ENCODE peak calls at places on chromosomes 6 and 20, in eight cellular contexts. Z is islet precursor cell; J is foreskin fibroblast; M is left ventricle myocardium superior; N is GM04504; A is small intestine; B is GDM1; F is activated CD4-positive, CD25-positive, alpha-beta regulatory T cell. V is an unnamed sample.
A peak's percentile ranks its signal among the peaks of the same experiment; 100 is the strongest.

GRCh38 chr20:14334306-14334930 is 3.0 kb downstream of the FLRT3 start:
- DNase-seq in Z (peak; percentile 79), J (peak; percentile 54), M (no peak), N (no peak), A (peak; percentile 47), B (no peak), F (no peak), V (no peak)

GRCh38 chr6:92297101-92297500 is 1122.3 kb downstream of the EPHA7 start:
- DNase-seq in Z (no peak), J (no peak), M (no peak), N (no peak), A (no peak), B (no peak), F (no peak), V (no peak)

GRCh38 chr6:111841822-111842221 is 31.4 kb downstream of the FYN start:
- DNase-seq in Z (no peak), J (no peak), M (no peak), N (no peak), A (peak; percentile 49), B (peak; percentile 76), F (no peak), V (no peak)

GRCh38 chr6:139037490-139037889 is 8.9 kb downstream of the ABRACL start:
- DNase-seq in Z (no peak), J (peak; percentile 48), M (no peak), N (peak; percentile 18), A (no peak), B (no peak), F (no peak), V (no peak)

GRCh38 chr20:20150241-20150640 is 97.9 kb downstream of the CFAP61 start:
- DNase-seq in Z (no peak), J (no peak), M (no peak), N (no peak), A (no peak), B (no peak), F (no peak), V (no peak)

GRCh38 chr6:13710552-13711383 is 867 bp downstream of the RANBP9 start:
- DNase-seq in Z (peak; percentile 82), J (no peak), M (peak; percentile 62), N (no peak), A (peak; percentile 54), B (no peak), F (peak; percentile 11), V (peak; percentile 72)

GRCh38 chr6:107698146-107698545 is 126.0 kb downstream of the SCML4 start:
- DNase-seq in Z (peak; percentile 64), J (peak; percentile 94), M (no peak), N (no peak), A (no peak), B (no peak), F (no peak), V (no peak)

GRCh38 chr6:47132724-47133123 is 90.6 kb upstream of the ADGRF1 start:
- DNase-seq in Z (no peak), J (no peak), M (no peak), N (no peak), A (peak; percentile 17), B (no peak), F (no peak), V (no peak)

GRCh38 chr6:1940381-1940780 is 305.0 kb downstream of the GMDS start:
- DNase-seq in Z (no peak), J (no peak), M (no peak), N (no peak), A (no peak), B (no peak), F (no peak), V (no peak)

GRCh38 chr20:7195704-7196103 is 428.2 kb downstream of the BMP2 start:
- DNase-seq in Z (no peak), J (peak; percentile 76), M (no peak), N (peak; percentile 5), A (no peak), B (no peak), F (no peak), V (no peak)

GRCh38 chr6:92864966-92865555 is 554.3 kb downstream of the EPHA7 start:
- DNase-seq in Z (peak; percentile 53), J (no peak), M (no peak), N (no peak), A (no peak), B (no peak), F (no peak), V (no peak)

GRCh38 chr6:158290659-158291058 is 21.6 kb upstream of the TULP4 start:
- DNase-seq in Z (no peak), J (no peak), M (no peak), N (no peak), A (peak; percentile 63), B (no peak), F (peak; percentile 20), V (peak; percentile 86)

GRCh38 chr6:154164397-154164796 is 125.4 kb downstream of the OPRM1 start:
- DNase-seq in Z (no peak), J (peak; percentile 62), M (peak; percentile 49), N (peak; percentile 45), A (no peak), B (no peak), F (no peak), V (no peak)

GRCh38 chr6:44166591-44167184 is 8.1 kb downstream of the CAPN11 start:
- DNase-seq in Z (peak; percentile 76), J (no peak), M (peak; percentile 21), N (no peak), A (no peak), B (peak; percentile 45), F (no peak), V (no peak)

GRCh38 chr6:79334674-79335073 is 100.2 kb upstream of the HMGN3 start:
- DNase-seq in Z (no peak), J (no peak), M (no peak), N (no peak), A (no peak), B (no peak), F (no peak), V (peak; percentile 11)

GRCh38 chr20:12237772-12238171 is 320.1 kb downstream of the BTBD3 start:
- DNase-seq in Z (no peak), J (no peak), M (peak; percentile 48), N (peak; percentile 1), A (no peak), B (no peak), F (no peak), V (no peak)

GRCh38 chr6:27156874-27157460 is 90.5 kb upstream of the PRSS16 start:
- DNase-seq in Z (no peak), J (no peak), M (no peak), N (no peak), A (no peak), B (no peak), F (no peak), V (no peak)

GRCh38 chr6:42276008-42276890 is 58.6 kb upstream of the MRPS10 start:
- DNase-seq in Z (no peak), J (no peak), M (peak; percentile 72), N (no peak), A (no peak), B (no peak), F (no peak), V (no peak)

GRCh38 chr20:5592823-5593761 is 157.1 kb upstream of the SHLD1 start:
- DNase-seq in Z (no peak), J (no peak), M (no peak), N (no peak), A (no peak), B (no peak), F (no peak), V (no peak)

GRCh38 chr6:148383658-148384417 is 41.2 kb downstream of the SASH1 start:
- DNase-seq in Z (no peak), J (no peak), M (no peak), N (no peak), A (no peak), B (no peak), F (no peak), V (no peak)

GRCh38 chr6:35230498-35230897 is 16.7 kb downstream of the SCUBE3 start:
- DNase-seq in Z (no peak), J (no peak), M (no peak), N (no peak), A (no peak), B (no peak), F (no peak), V (no peak)

GRCh38 chr6:149317656-149318571 is at the start of gene TAB2:
- DNase-seq in Z (no peak), J (no peak), M (no peak), N (no peak), A (peak; percentile 26), B (peak; percentile 44), F (peak; percentile 67), V (peak; percentile 72)

GRCh38 chr6:90005048-90005827 is 111.0 kb downstream of the GJA10 start:
- DNase-seq in Z (peak; percentile 21), J (no peak), M (no peak), N (no peak), A (peak; percentile 7), B (no peak), F (no peak), V (no peak)

V was measured in Karpas-422.